ENCODE peak calls at places on chromosome 5, in four cellular contexts. J is body of pancreas, I is stomach, Z is A673. L is an unnamed sample.

GRCh38 chr5:1759378-1759970 is 40.2 kb downstream of the MRPL36 start:
- DNase-seq in J (no peak), I (peak; percentile 21), Z (no peak), L (no peak)

GRCh38 chr5:72108200-72109050 is 1.1 kb downstream of the MAP1B start:
- DNase-seq in J (peak; percentile 50), I (no peak), Z (peak; percentile 85), L (peak; percentile 96)

GRCh38 chr5:12272389-12272788 is 368.1 kb upstream of the CTNND2 start:
- DNase-seq in J (no peak), I (no peak), Z (no peak), L (no peak)

GRCh38 chr5:172958268-172959046 is 767 bp upstream of the RPL26L1 start:
- DNase-seq in J (peak; percentile 71), I (peak; percentile 76), Z (peak; percentile 44), L (peak; percentile 76)

GRCh38 chr5:153456993-153457392 is 33.5 kb upstream of the GRIA1 start:
- DNase-seq in J (no peak), I (no peak), Z (no peak), L (no peak)

GRCh38 chr5:58392491-58392890 is 67.4 kb downstream of the PLK2 start:
- DNase-seq in J (no peak), I (no peak), Z (no peak), L (no peak)

GRCh38 chr5:178249191-178249989 is 16.8 kb upstream of the PHYKPL start:
- DNase-seq in J (no peak), I (no peak), Z (no peak), L (no peak)

GRCh38 chr5:96517294-96517693 is 84.2 kb upstream of the PCSK1 start:
- DNase-seq in J (no peak), I (no peak), Z (no peak), L (no peak)

GRCh38 chr5:107875834-107876233 is 205.1 kb upstream of the EFNA5 start:
- DNase-seq in J (no peak), I (no peak), Z (no peak), L (no peak)

GRCh38 chr5:147508711-147509040 is 1.2 kb downstream of the DPYSL3 start:
- DNase-seq in J (no peak), I (no peak), Z (no peak), L (no peak)

DNA sequence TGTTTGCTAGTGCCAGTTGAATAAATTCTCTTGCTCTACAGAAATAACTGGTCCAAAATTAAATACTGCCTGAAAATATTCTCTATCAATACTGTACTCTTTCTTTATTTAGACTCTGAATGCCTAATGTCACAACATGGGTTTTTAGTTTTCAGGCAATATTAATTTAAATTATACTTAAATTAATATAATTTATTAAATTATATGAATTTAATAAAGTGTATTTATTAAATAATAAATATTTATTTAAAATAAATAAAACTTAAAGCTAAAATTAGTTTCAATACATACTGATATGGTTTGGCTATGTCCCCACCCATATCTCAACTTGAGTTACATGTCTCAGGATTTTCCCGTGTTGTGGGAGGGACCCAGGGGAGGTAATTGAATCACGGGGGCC is 146.0 kb downstream of the PRR16 start:
- DNase-seq in J (no peak), I (no peak), Z (no peak), L (peak; percentile 5)
- H3K4me1 ChIP-seq in J (no peaks in the 10 kb centered on the region), I (no peaks in the 10 kb centered on the region), Z (no peaks in the 10 kb centered on the region), L (no peaks in the 10 kb centered on the region)

GRCh38 chr5:126982926-126983873 is 47.2 kb downstream of the MARCHF3 start:
- DNase-seq in J (no peak), I (no peak), Z (no peak), L (no peak)

GRCh38 chr5:126983874-126984266 is 46.5 kb downstream of the MARCHF3 start:
- DNase-seq in J (no peak), I (no peak), Z (no peak), L (no peak)

GRCh38 chr5:126984632-126985031 is 45.7 kb downstream of the MARCHF3 start:
- DNase-seq in J (no peak), I (no peak), Z (no peak), L (no peak)

GRCh38 chr5:126978258-126978657 is 52.1 kb downstream of the MARCHF3 start:
- DNase-seq in J (no peak), I (no peak), Z (no peak), L (no peak)

GRCh38 chr5:126982195-126982594 is 48.2 kb downstream of the MARCHF3 start:
- DNase-seq in J (no peak), I (no peak), Z (no peak), L (no peak)
- H3K4me1 ChIP-seq in J (no peaks in the 10 kb centered on the region), I (no peaks in the 10 kb centered on the region), Z (no peaks in the 10 kb centered on the region), L (no peaks in the 10 kb centered on the region)

GRCh38 chr5:136020383-136021015 is 8.3 kb upstream of the TGFBI start:
- DNase-seq in J (peak; percentile 55), I (no peak), Z (peak; percentile 82), L (peak; percentile 73)
- H3K4me1 ChIP-seq in J (peaks cover 5% of the 10 kb centered on the region), I (peaks cover 15% of the 10 kb centered on the region), Z (peaks cover 44% of the 10 kb centered on the region), L (peaks cover 27% of the 10 kb centered on the region)

DNA sequence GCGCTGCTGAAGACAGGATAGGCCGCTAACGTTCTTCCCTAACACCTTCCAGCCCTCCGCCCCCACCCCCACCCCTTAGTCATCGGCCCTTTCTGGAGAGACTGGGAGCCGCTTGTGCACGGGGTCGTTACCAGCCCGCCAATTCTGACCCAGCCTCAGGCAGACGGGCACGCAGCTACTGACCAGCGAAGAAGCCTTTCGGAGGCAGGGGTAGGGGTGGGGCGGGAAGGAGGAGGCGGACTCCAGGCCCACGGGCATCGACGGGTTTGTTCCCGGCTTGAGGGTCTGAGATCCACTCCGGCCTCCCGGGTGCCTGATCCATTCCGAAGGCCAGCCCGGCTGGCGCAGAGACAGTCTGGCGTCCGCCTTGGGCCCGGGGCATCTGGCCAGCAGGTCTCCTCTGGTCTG is 729 bp upstream of the HAND1 start:
- DNase-seq in J (no peak), I (no peak), Z (no peak), L (no peak)
- H3K4me1 ChIP-seq in J (peaks cover 69% of the 10 kb centered on the region), I (peaks cover 51% of the 10 kb centered on the region), Z (peaks cover 4% of the 10 kb centered on the region), L (peaks cover 9% of the 10 kb centered on the region)

GRCh38 chr5:139419793-139420192 is 15.9 kb upstream of the SPATA24 start:
- DNase-seq in J (no peak), I (no peak), Z (no peak), L (no peak)
- H3K4me1 ChIP-seq in J (peaks cover 6% of the 10 kb centered on the region), I (peaks cover 5% of the 10 kb centered on the region), Z (no peaks in the 10 kb centered on the region), L (no peaks in the 10 kb centered on the region)

GRCh38 chr5:138805096-138805495 is 51.9 kb downstream of the CTNNA1 start:
- DNase-seq in J (no peak), I (no peak), Z (no peak), L (no peak)

GRCh38 chr5:138803935-138804334 is 50.7 kb downstream of the CTNNA1 start:
- DNase-seq in J (no peak), I (no peak), Z (peak; percentile 27), L (no peak)

GRCh38 chr5:138807182-138807581 is 54.0 kb downstream of the CTNNA1 start:
- DNase-seq in J (no peak), I (no peak), Z (no peak), L (no peak)

DNA sequence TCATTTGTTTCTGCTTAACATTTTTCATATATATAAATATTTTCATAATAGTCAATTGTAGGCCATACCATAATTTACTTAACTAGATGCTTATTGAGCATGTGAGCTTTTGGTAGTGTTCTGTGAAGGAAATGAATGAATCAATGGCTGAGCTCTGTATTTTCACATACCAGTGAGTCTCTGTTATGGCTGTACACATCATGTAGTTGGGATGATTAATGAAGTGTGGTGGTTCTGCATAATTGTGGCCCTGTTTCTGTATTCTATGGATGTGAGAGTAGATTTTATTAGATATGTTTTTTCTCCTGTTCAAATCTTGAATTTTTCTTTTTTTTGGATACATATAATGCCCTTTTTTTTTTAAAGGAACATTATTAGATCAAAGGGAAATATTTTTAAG is 56.2 kb downstream of the CTNNA1 start:
- DNase-seq in J (no peak), I (no peak), Z (no peak), L (no peak)
- H3K4me1 ChIP-seq in J (no peaks in the 10 kb centered on the region), I (no peaks in the 10 kb centered on the region), Z (peaks cover 6% of the 10 kb centered on the region), L (no peaks in the 10 kb centered on the region)

GRCh38 chr5:150638053-150638444 is 2.4 kb upstream of the SYNPO start:
- DNase-seq in J (no peak), I (no peak), Z (no peak), L (no peak)
- H3K4me1 ChIP-seq in J (peaks cover 80% of the 10 kb centered on the region), I (peaks cover 68% of the 10 kb centered on the region), Z (peaks cover 46% of the 10 kb centered on the region), L (peaks cover 59% of the 10 kb centered on the region)

GRCh38 chr5:59559847-59560246 is 333.7 kb downstream of the PDE4D start:
- DNase-seq in J (no peak), I (no peak), Z (no peak), L (no peak)

GRCh38 chr5:59562756-59563389 is 330.7 kb downstream of the PDE4D start:
- DNase-seq in J (peak; percentile 63), I (peak; percentile 42), Z (no peak), L (no peak)

GRCh38 chr5:59557572-59557971 is 336.0 kb downstream of the PDE4D start:
- DNase-seq in J (no peak), I (no peak), Z (no peak), L (no peak)

GRCh38 chr5:59560553-59560952 is 333.0 kb downstream of the PDE4D start:
- DNase-seq in J (no peak), I (no peak), Z (no peak), L (no peak)

DNA sequence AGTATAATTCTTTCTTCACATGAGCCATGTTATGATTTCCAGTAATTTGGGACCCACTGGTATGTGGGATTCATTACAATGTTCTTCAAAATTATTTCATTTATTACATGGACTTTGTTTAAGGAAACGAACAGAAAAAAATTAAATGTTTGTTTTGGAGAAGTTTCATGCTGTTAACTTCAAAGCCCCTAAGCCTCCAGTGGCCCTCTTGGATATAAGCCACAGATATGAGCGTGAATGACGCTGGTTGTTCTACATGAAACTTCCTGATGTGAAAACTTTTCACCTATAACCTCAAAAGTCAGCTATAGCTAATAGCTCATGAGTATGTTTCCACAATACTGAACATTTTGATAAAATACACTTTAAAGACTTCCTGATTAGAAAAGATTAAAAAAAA is 334.2 kb downstream of the PDE4D start:
- DNase-seq in J (no peak), I (no peak), Z (no peak), L (no peak)
- H3K4me1 ChIP-seq in J (peaks cover 13% of the 10 kb centered on the region), I (peaks cover 9% of the 10 kb centered on the region), Z (no peaks in the 10 kb centered on the region), L (peaks cover 4% of the 10 kb centered on the region)

GRCh38 chr5:64869419-64869818 is 100.7 kb downstream of the CWC27 start:
- DNase-seq in J (no peak), I (no peak), Z (peak; percentile 58), L (no peak)

GRCh38 chr5:64859881-64860280 is 91.2 kb downstream of the CWC27 start:
- DNase-seq in J (no peak), I (no peak), Z (no peak), L (no peak)

GRCh38 chr5:64864171-64864570 is 95.4 kb downstream of the CWC27 start:
- DNase-seq in J (no peak), I (no peak), Z (no peak), L (no peak)

GRCh38 chr5:64861281-64861680 is 92.6 kb downstream of the CWC27 start:
- DNase-seq in J (no peak), I (no peak), Z (no peak), L (no peak)

DNA sequence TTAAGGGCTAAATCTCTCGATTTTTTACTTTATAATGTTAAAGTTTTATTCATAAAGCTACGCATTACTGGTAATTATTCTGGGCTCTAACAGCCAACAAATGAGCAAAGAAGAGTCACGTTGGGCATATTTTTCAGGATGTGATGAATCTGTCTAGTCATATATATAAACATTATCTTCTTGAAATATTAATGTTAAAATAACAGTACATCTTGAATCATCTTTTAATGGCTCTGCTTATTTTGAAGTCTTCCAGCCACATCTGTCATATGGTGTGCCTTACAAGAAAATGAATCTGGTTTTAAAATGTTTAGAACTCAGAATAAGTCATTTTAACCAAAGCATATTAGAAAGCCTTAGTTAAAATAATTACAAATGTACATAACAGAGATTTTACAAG is 96.9 kb downstream of the CWC27 start:
- DNase-seq in J (no peak), I (no peak), Z (no peak), L (no peak)
- H3K4me1 ChIP-seq in J (no peaks in the 10 kb centered on the region), I (no peaks in the 10 kb centered on the region), Z (peaks cover 9% of the 10 kb centered on the region), L (peaks cover 3% of the 10 kb centered on the region)